ENCODE peak calls at places on chromosome 13, in ten cellular contexts. L is activated CD4-positive, alpha-beta T cell treated with anti-CD3 and anti-CD28 coated beads, Interleukin-2, amount 50 U/mL, for 4 hours; Q is HEK293T; O is GM13976; H is astrocyte of the hippocampus; B is lower leg skin; W is endothelial cell; M is IMR-90; F is CMK; Y is stimulated activated CD4-positive, alpha-beta T cell treated with anti-CD3 and anti-CD28 coated beads, Interleukin-4, amount 100 ng/mL, for 24 hours. U is an unnamed sample.

GRCh38 chr13:110644892-110645521 is 29.7 kb downstream of the NAXD start:
- DNase-seq in F (no peak), L (peak; percentile 16), W (peak; percentile 70), H (peak; percentile 88), Q (no peak), O (peak; percentile 77), Y (peak; percentile 39), M (peak; percentile 55), B (peak; percentile 86), U (peak; percentile 41)

GRCh38 chr13:23330356-23330755 is 103.1 kb downstream of the SACS start:
- DNase-seq in M (no peak), B (no peak), Q (no peak), W (no peak), F (no peak), H (peak; percentile 29), L (no peak), Y (no peak), O (no peak), U (no peak)

GRCh38 chr13:102400619-102401125 is 1.2 kb downstream of the FGF14 start:
- DNase-seq in M (no peak), Y (peak; percentile 7), H (peak; percentile 36), F (no peak), B (no peak), Q (no peak), L (no peak), O (no peak), W (peak; percentile 6), U (no peak)

GRCh38 chr13:76879211-76879875 is 6.9 kb downstream of the KCTD12 start:
- DNase-seq in F (no peak), L (peak; percentile 62), M (peak; percentile 70), Y (peak; percentile 55), Q (no peak), O (peak; percentile 56), W (no peak), H (peak; percentile 20), B (peak; percentile 95), U (peak; percentile 84)

GRCh38 chr13:48251616-48252081 is 18.6 kb downstream of the ITM2B start:
- DNase-seq in B (no peak), W (no peak), Y (no peak), M (peak; percentile 58), Q (no peak), H (no peak), F (no peak), L (no peak), O (no peak), U (peak; percentile 33)

GRCh38 chr13:34578471-34578870 is 363.6 kb upstream of the NBEA start:
- DNase-seq in Q (no peak), M (no peak), L (no peak), B (no peak), Y (no peak), F (no peak), W (no peak), O (no peak), H (no peak), U (peak; percentile 5)

GRCh38 chr13:23828866-23829265 is 60.3 kb downstream of the MIPEP start:
- DNase-seq in M (peak; percentile 48), L (no peak), B (no peak), F (no peak), O (no peak), H (peak; percentile 24), Y (no peak), W (no peak), Q (no peak), U (peak; percentile 75)

GRCh38 chr13:75633285-75633684 is 2.8 kb upstream of the LMO7 start:
- DNase-seq in M (peak; percentile 97), Y (no peak), B (no peak), F (no peak), H (peak; percentile 30), Q (no peak), O (no peak), L (no peak), W (no peak), U (peak; percentile 99)

GRCh38 chr13:59651479-59651878 is 512.2 kb downstream of the DIAPH3 start:
- DNase-seq in F (no peak), O (no peak), Y (no peak), W (no peak), M (no peak), B (no peak), H (no peak), L (no peak), Q (no peak), U (no peak)

U was measured in EH.